ENCODE peak calls at places on chromosome 20, in six cellular contexts. O is NT2/D1, C is NCI-H446, X is progenitor cell of endocrine pancreas, T is T follicular helper cell, S is neural crest cell. P is an unnamed sample.

GRCh38 chr20:39233755-39234154 is 271.6 kb downstream of the DHX35 start:
- DNase-seq in O (no peak), C (no peak), X (no peak), T (no peak), S (no peak), P (no peak)

GRCh38 chr20:15923030-15923776 is 650.0 kb downstream of the KIF16B start:
- DNase-seq in O (no peak), C (no peak), X (no peak), T (no peak), S (no peak), P (no peak)

GRCh38 chr20:50580016-50580747 is 70.0 kb downstream of the PTPN1 start:
- DNase-seq in O (peak), C (peak), X (peak), T (peak), S (peak), P (peak)

GRCh38 chr20:64079273-64080012 is at the start of gene RGS19:
- DNase-seq in O (peak), C (peak), X (peak), T (peak), S (peak), P (peak)

GRCh38 chr20:38863024-38863851 is 57.7 kb downstream of the PPP1R16B start:
- DNase-seq in O (no peak), C (no peak), X (no peak), T (peak), S (no peak), P (no peak)

GRCh38 chr20:1431158-1431557 is 35.5 kb downstream of the NSFL1C start:
- DNase-seq in O (no peak), C (no peak), X (no peak), T (no peak), S (no peak), P (no peak)

GRCh38 chr20:52494244-52494643 is 302.7 kb upstream of the ZFP64 start:
- DNase-seq in O (no peak), C (no peak), X (no peak), T (no peak), S (no peak), P (no peak)

GRCh38 chr20:2468581-2469407 is 1.8 kb downstream of the SNRPB start:
- DNase-seq in O (no peak), C (no peak), X (no peak), T (no peak), S (no peak), P (no peak)

GRCh38 chr20:62739581-62740285 is 31.1 kb downstream of the NTSR1 start:
- DNase-seq in O (no peak), C (no peak), X (no peak), T (peak), S (no peak), P (no peak)

GRCh38 chr20:2314759-2315439 is 19.1 kb downstream of the TGM3 start:
- DNase-seq in O (no peak), C (no peak), X (no peak), T (no peak), S (no peak), P (peak)

GRCh38 chr20:60266184-60266823 is 308.1 kb downstream of the CDH26 start:
- DNase-seq in O (no peak), C (no peak), X (no peak), T (no peak), S (no peak), P (no peak)

GRCh38 chr20:3805594-3806264 is 9.6 kb downstream of the CDC25B start:
- DNase-seq in O (no peak), C (no peak), X (no peak), T (no peak), S (no peak), P (no peak)

GRCh38 chr20:62489186-62489939 is 13.6 kb upstream of the GATA5 start:
- DNase-seq in O (no peak), C (no peak), X (no peak), T (no peak), S (no peak), P (no peak)